ENCODE peak calls at places on chromosome 20, in four cellular contexts. W is heart right ventricle, E is fibroblast of lung, U is Panc1. H is an unnamed sample.

GRCh38 chr20:34522969-34523871 is 7.0 kb downstream of the DYNLRB1 start:
- DNase-seq in W (no peak), E (peak; percentile 62), U (no peak), H (peak; percentile 83)

GRCh38 chr20:5835870-5836269 is 85.7 kb downstream of the SHLD1 start:
- DNase-seq in W (no peak), E (peak; percentile 67), U (no peak), H (no peak)

GRCh38 chr20:62716198-62716940 is 7.7 kb downstream of the NTSR1 start:
- DNase-seq in W (peak; percentile 0), E (no peak), U (no peak), H (no peak)

GRCh38 chr20:4225778-4226177 is 210.4 kb upstream of the RNF24 start:
- DNase-seq in W (no peak), E (peak; percentile 97), U (no peak), H (no peak)

GRCh38 chr20:63540417-63541186 is 3.4 kb upstream of the PTK6 start:
- DNase-seq in W (no peak), E (no peak), U (no peak), H (peak; percentile 61)

GRCh38 chr20:38926934-38927616 is 858 bp downstream of the FAM83D start:
- DNase-seq in W (no peak), E (peak; percentile 50), U (no peak), H (peak; percentile 68)

GRCh38 chr20:54405540-54405939 is 69.9 kb upstream of the DOK5 start:
- DNase-seq in W (no peak), E (peak; percentile 66), U (no peak), H (no peak)

GRCh38 chr20:433300-433975 is 25.3 kb downstream of the RBCK1 start:
- DNase-seq in W (no peak), E (no peak), U (no peak), H (peak; percentile 77)

GRCh38 chr20:11098888-11099287 is 425.1 kb upstream of the JAG1 start:
- DNase-seq in W (no peak), E (no peak), U (no peak), H (no peak)

GRCh38 chr20:40160151-40160550 is 528.9 kb downstream of the MAFB start:
- DNase-seq in W (peak; percentile 13), E (peak; percentile 54), U (peak; percentile 22), H (peak; percentile 87)

GRCh38 chr20:31517373-31517772 is 3.1 kb downstream of the HM13 start:
- DNase-seq in W (no peak), E (peak; percentile 60), U (no peak), H (no peak)

GRCh38 chr20:63863798-63864544 is 1.1 kb upstream of the TPD52L2 start:
- DNase-seq in W (peak; percentile 84), E (peak; percentile 78), U (peak; percentile 54), H (peak; percentile 95)

GRCh38 chr20:4230651-4231050 is 215.3 kb upstream of the RNF24 start:
- DNase-seq in W (no peak), E (no peak), U (no peak), H (no peak)

GRCh38 chr20:58980711-58981563 is at the start of gene NELFCD:
- DNase-seq in W (peak; percentile 92), E (peak; percentile 82), U (peak; percentile 17), H (peak; percentile 95)

GRCh38 chr20:53716385-53716784 is 122.7 kb upstream of the ZNF217 start:
- DNase-seq in W (no peak), E (no peak), U (no peak), H (no peak)

GRCh38 chr20:59016795-59017492 is 2.3 kb upstream of the TUBB1 start:
- DNase-seq in W (no peak), E (no peak), U (no peak), H (no peak)

GRCh38 chr20:23350855-23351838 is 556 bp downstream of the NXT1 start:
- DNase-seq in W (no peak), E (peak; percentile 20), U (no peak), H (peak; percentile 89)

GRCh38 chr20:5183731-5184474 is 57.1 kb downstream of the CDS2 start:
- DNase-seq in W (no peak), E (no peak), U (no peak), H (no peak)

DNA sequence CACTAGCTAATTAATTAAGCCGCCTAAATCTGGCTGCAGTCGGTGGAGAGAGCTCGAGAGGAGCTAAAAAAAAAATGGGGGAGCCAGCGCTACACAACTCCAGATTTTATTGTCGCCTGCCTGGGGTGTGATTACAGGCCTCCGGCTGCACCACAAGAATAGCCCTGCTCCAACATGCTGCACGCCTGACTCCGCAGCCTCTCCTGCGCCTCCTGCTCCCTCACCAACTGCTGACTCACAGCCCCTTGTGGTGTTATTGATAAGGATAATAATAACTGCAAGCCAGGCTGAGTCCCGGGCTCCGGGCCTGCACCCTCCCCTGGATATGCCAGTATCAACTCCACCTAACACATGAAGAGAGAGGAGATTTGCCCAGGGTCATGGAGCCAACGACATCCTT is 16.8 kb downstream of the SIRPA start:
- DNase-seq in W (peak; percentile 43), E (no peak), U (no peak), H (no peak)
- H3K27ac ChIP-seq in W (peak overlapping the region; percentile 47), E (no peak overlapping the region), U (no peak overlapping the region), H (no peak overlapping the region)

DNA sequence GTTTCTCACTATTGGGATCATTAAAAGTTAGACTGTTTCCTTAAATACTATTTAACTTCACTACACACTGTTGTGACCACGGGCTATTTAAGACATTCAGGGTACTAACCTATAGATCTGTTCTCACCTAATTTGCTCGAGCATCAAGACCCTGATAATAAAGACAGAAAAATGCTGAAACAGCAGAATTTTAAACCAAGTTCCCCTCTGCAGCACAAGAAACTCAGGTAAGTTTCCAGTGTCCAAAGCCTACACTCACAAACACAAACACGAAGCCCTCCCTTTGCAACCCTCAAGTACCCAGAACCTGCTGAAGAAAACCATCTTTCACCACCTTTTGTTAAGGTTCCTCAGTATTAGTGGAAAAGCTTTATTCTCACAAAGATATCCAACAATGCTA is 4.0 kb downstream of the SNX5 start:
- DNase-seq in W (no peak), E (no peak), U (no peak), H (no peak)
- H3K4me1 ChIP-seq in W (peaks cover 41% of the 10 kb centered on the region), E (peaks cover 14% of the 10 kb centered on the region), U (peaks cover 52% of the 10 kb centered on the region), H (peaks cover 78% of the 10 kb centered on the region)

DNA sequence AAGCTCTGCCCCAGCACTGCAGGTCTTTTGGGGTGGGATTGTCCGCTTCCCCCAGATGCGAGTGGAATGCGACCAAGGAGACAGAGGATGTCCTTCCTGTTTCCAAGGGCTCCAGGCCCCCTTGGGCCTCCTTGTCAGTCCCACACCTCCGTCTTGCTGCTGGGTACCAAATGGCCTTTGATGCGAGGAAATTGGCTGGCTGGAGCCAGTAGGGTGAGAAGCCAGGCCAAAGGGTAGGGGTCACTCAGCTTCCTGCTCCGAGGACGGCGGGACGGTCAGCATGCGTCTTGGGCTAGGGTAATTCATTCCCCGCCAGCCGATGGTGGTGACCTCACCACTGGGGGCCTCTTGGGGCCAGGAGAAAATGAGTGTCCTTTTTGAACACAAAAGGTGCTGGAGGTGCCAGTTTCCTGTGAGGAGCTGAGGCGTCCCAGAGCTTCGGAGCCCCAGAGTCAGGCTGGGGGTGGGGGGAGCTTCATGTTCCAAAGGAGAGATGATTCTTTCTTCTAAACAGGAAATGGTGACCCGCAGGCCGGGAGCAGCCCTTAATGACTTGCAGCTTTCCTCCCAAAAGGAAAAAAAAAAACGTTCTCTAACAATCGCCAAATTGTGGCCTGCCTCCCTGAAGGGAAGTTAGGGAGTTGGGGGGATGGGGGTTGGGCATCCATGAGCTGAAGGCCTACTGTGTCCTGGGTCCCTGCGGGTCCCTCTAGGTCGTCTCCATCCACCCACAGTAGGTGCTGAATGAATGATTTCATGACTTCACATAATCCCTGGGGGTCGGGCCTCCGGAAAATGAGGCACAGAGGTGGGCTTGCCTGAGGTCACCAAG is 6.7 kb downstream of the SNAI1 start:
- DNase-seq in W (peak; percentile 62), E (peak; percentile 78), U (no peak), H (peak; percentile 30)
- H3K27ac ChIP-seq in W (peak overlapping the region; percentile 85), E (peak overlapping the region; percentile 93), U (peak overlapping the region; percentile 73), H (no peak overlapping the region)

DNA sequence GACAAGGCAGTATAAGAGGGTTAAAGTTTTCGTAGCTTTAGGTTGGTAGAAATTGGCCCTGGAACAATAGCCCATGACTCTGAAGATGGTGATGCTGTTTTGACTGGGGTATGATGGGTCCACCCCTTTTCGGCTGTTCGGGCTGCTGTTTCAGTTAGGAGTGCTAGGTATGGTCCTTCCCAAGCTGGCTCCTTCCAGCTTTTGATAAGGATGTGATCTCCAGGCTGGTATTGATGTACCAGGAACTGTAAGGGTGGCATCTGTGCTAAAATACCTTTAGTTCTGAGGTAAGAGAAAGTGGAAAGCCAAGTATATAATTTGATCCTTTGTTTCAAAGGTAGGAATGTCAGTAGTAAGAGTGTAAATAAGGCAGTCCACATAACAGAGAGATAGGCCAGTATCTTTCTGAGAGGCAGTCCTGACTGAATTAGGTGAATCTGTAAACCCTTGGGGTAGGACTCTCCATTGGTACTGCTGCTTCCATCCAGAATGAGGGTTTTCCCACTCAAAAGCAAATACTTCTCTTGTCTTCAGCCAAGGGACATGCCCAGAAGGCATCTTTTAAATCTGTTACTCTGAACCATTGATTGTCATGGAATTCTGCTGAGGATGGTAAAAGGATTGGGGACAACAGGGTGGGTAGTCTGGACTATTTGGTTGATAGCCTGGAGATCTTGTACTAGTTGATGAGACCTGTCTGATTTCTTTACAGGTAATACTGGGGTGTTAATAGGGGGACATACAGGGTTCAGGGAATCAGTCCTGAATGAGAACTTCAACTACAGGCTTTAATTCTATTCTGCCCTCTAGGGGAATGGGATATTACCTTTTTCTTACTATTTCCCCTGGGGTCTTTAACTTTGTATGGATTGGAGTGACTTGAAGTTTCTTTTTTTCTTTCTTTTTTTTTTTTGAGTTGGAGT is 6.1 kb upstream of the ZNFX1 start:
- DNase-seq in W (no peak), E (no peak), U (no peak), H (no peak)
- H3K4me1 ChIP-seq in W (peaks cover 24% of the 10 kb centered on the region), E (peaks cover 4% of the 10 kb centered on the region), U (peaks cover 64% of the 10 kb centered on the region), H (peaks cover 73% of the 10 kb centered on the region)